ENCODE peak calls at places on chromosome 19, in nine cellular contexts. W, N, Q, B, A, G, V, X and P are unnamed samples.

GRCh38 chr19:33797821-33798633 is 1.4 kb downstream of the KCTD15 start:
- DNase-seq in X (peak), V (no peak), W (peak), B (no peak), N (no peak), A (no peak), G (peak), Q (peak), P (peak)

GRCh38 chr19:3243851-3244700 is 19.6 kb downstream of the CELF5 start:
- DNase-seq in A (no peak), G (peak), X (peak), V (no peak), B (peak), Q (peak), W (peak), N (peak), P (peak)

GRCh38 chr19:570315-570714 is 2.1 kb upstream of the BSG start:
- DNase-seq in W (no peak), N (no peak), G (no peak), Q (no peak), B (no peak), V (no peak), A (no peak), X (no peak), P (no peak)

GRCh38 chr19:14265285-14266036 is 59.5 kb upstream of the ADGRL1 start:
- DNase-seq in B (no peak), G (no peak), A (no peak), W (no peak), N (no peak), V (no peak), X (peak), Q (peak), P (no peak)

GRCh38 chr19:13796301-13797057 is 1.2 kb downstream of the ZSWIM4 start:
- DNase-seq in V (no peak), W (peak), B (no peak), Q (peak), X (peak), N (peak), A (peak), G (no peak), P (no peak)

GRCh38 chr19:53936035-53936434 is 26.7 kb upstream of the CACNG8 start:
- DNase-seq in G (no peak), A (no peak), B (no peak), Q (no peak), X (no peak), V (no peak), W (no peak), N (no peak), P (no peak)

GRCh38 chr19:43618921-43619261 is 538 bp downstream of the ZNF428 start:
- DNase-seq in N (peak), W (no peak), A (no peak), V (no peak), G (peak), Q (no peak), X (no peak), B (no peak), P (peak)

GRCh38 chr19:52735734-52736133 is 890 bp upstream of the ZNF611 start:
- DNase-seq in X (peak), V (no peak), B (peak), N (no peak), Q (peak), A (peak), W (peak), G (peak), P (peak)

GRCh38 chr19:27794444-27795042 is 1418.4 kb downstream of the UQCRFS1 start:
- DNase-seq in N (peak), A (no peak), W (peak), B (no peak), X (peak), G (no peak), Q (peak), V (no peak), P (peak)

GRCh38 chr19:9848060-9848459 is 12.9 kb downstream of the PIN1 start:
- DNase-seq in B (no peak), V (no peak), W (no peak), A (no peak), Q (peak), G (no peak), N (no peak), X (peak), P (peak)

GRCh38 chr19:23283925-23284324 is 33.7 kb upstream of the ZNF724 start:
- DNase-seq in A (peak), W (no peak), X (peak), V (peak), Q (peak), B (no peak), G (peak), N (peak), P (peak)

GRCh38 chr19:55484571-55485438 is at the start of gene NAT14:
- DNase-seq in Q (peak), G (peak), V (peak), N (peak), A (no peak), W (peak), B (peak), X (peak), P (peak)

DNA sequence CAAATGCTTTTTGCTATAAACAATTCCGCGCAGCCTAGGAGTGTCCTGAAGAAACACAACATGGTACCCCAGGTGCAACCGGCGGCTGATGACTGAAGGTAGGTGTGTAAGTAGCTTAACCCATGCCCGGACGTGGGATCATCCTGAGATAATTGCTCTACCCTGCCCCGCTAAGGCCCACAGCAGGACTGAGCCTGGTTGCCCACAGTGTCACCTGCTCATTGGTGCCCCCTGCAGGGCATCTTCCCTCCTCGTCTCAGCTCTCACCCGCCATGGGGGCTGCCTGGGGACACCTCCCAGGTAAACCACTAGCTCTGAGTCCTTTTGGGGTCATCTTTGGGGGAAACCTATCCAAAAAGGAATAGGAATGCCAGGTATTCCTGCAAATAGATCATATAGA is 22.3 kb downstream of the TMEM161A start:
- DNase-seq in V (peak), X (peak), N (peak), Q (peak), W (no peak), A (no peak), G (peak), B (no peak), P (peak)
- TF ChIP-seq CTCF in V (no peak), X (peak), N (peak), Q (peak), W (peak), A (no peak), G (peak), B (peak), P (peak)

GRCh38 chr19:58150328-58150921 is at the start of gene ZNF329:
- DNase-seq in Q (peak), N (peak), G (peak), B (peak), X (peak), V (peak), W (peak), A (peak), P (peak)
- TF ChIP-seq CTCF in Q (no peak), N (no peak), G (no peak), B (no peak), X (no peak), V (no peak), W (no peak), A (no peak), P (no peak)

GRCh38 chr19:48637948-48638830 is 1.0 kb upstream of the DBP start:
- DNase-seq in W (peak), G (peak), A (peak), B (peak), N (peak), X (peak), V (peak), Q (peak), P (peak)
- TF ChIP-seq CTCF in W (no peak), G (no peak), A (no peak), B (no peak), N (peak), X (peak), V (no peak), Q (no peak), P (no peak)

GRCh38 chr19:46408611-46409039 is 4.7 kb downstream of the CCDC8 start:
- DNase-seq in N (no peak), A (peak), Q (no peak), V (no peak), G (no peak), B (no peak), W (no peak), X (no peak), P (no peak)

GRCh38 chr19:46404039-46404883 is 9.1 kb downstream of the CCDC8 start:
- DNase-seq in W (no peak), V (no peak), Q (peak), B (no peak), N (no peak), A (peak), X (peak), G (peak), P (peak)

GRCh38 chr19:46407891-46408426 is 5.4 kb downstream of the CCDC8 start:
- DNase-seq in A (no peak), B (no peak), X (no peak), N (no peak), G (no peak), Q (no peak), W (no peak), V (no peak), P (no peak)

GRCh38 chr19:46402725-46403124 is 10.6 kb downstream of the CCDC8 start:
- DNase-seq in B (no peak), G (no peak), Q (no peak), W (no peak), A (no peak), N (no peak), V (no peak), X (no peak), P (no peak)

GRCh38 chr19:46404884-46405658 is 8.3 kb downstream of the CCDC8 start:
- DNase-seq in W (no peak), V (no peak), X (peak), A (peak), Q (peak), B (no peak), N (no peak), G (no peak), P (no peak)
- TF ChIP-seq CTCF in W (peak), V (no peak), X (peak), A (no peak), Q (peak), B (no peak), N (no peak), G (peak), P (no peak)

GRCh38 chr19:28981994-28982393 is 231.0 kb downstream of the UQCRFS1 start:
- DNase-seq in X (no peak), N (no peak), W (no peak), A (no peak), V (no peak), B (no peak), Q (no peak), G (no peak), P (no peak)

GRCh38 chr19:28984315-28984714 is 228.6 kb downstream of the UQCRFS1 start:
- DNase-seq in X (no peak), G (no peak), V (no peak), A (no peak), Q (no peak), N (no peak), W (no peak), B (no peak), P (no peak)

GRCh38 chr19:28985201-28985600 is 227.8 kb downstream of the UQCRFS1 start:
- DNase-seq in V (no peak), N (no peak), G (no peak), X (no peak), W (no peak), Q (no peak), A (no peak), B (no peak), P (no peak)

GRCh38 chr19:28977826-28978225 is 235.1 kb downstream of the UQCRFS1 start:
- DNase-seq in V (no peak), N (no peak), W (no peak), B (no peak), G (no peak), X (peak), Q (peak), A (no peak), P (peak)

GRCh38 chr19:28980236-28980868 is 232.6 kb downstream of the UQCRFS1 start:
- DNase-seq in X (peak), W (no peak), B (no peak), Q (peak), G (no peak), N (no peak), A (no peak), V (no peak), P (no peak)
- TF ChIP-seq CTCF in X (peak), W (no peak), B (no peak), Q (no peak), G (peak), N (no peak), A (no peak), V (no peak), P (no peak)